ENCODE peak calls at places on chromosomes 3 and 15, in eight cellular contexts. B is ovary, Z is transverse colon, G is A549, H is sigmoid colon, O is stomach, T is GM12878, E is K562. N is an unnamed sample.

GRCh38 chr3:52498134-52499054 is 3.3 kb downstream of the STAB1 start:
- DNase-seq in B (no peak), T (no peak), H (peak; percentile 83), O (no peak), Z (peak; percentile 41), E (peak; percentile 35), G (no peak), N (no peak)

GRCh38 chr15:94322141-94322540 is 90.8 kb downstream of the MCTP2 start:
- DNase-seq in O (no peak), B (no peak), E (no peak), T (no peak), G (no peak), H (no peak), Z (no peak), N (no peak)

GRCh38 chr15:33700695-33701303 is 267.5 kb upstream of the CHRM5 start:
- DNase-seq in O (peak; percentile 65), B (peak; percentile 76), H (peak; percentile 72), T (peak; percentile 21), Z (peak; percentile 53), G (peak; percentile 58), E (peak; percentile 59), N (peak; percentile 58)

GRCh38 chr15:90513448-90513847 is 16.3 kb upstream of the CRTC3 start:
- DNase-seq in G (no peak), T (no peak), E (no peak), H (no peak), O (no peak), B (no peak), Z (no peak), N (no peak)

GRCh38 chr3:181920409-181920808 is 208.7 kb downstream of the SOX2 start:
- DNase-seq in Z (no peak), G (no peak), H (no peak), B (no peak), T (no peak), O (no peak), E (no peak), N (no peak)

GRCh38 chr3:127136706-127137105 is 56.2 kb upstream of the PRR23E start:
- DNase-seq in O (no peak), T (no peak), E (no peak), Z (no peak), B (no peak), H (peak; percentile 36), G (no peak), N (no peak)

GRCh38 chr3:38843898-38844297 is 27.9 kb upstream of the SCN10A start:
- DNase-seq in E (peak; percentile 27), T (no peak), B (no peak), G (no peak), H (no peak), O (no peak), Z (no peak), N (no peak)

GRCh38 chr3:101928890-101929289 is 79.6 kb downstream of the NFKBIZ start:
- DNase-seq in H (no peak), Z (no peak), E (no peak), B (no peak), T (no peak), O (no peak), G (no peak), N (no peak)

GRCh38 chr3:125207949-125208568 is 4.5 kb downstream of the SLC12A8 start:
- DNase-seq in Z (no peak), O (no peak), B (no peak), G (no peak), T (no peak), E (no peak), H (no peak), N (no peak)

GRCh38 chr3:136196064-136196400 is at the start of gene MSL2:
- DNase-seq in B (peak; percentile 87), H (no peak), Z (peak; percentile 79), O (no peak), E (no peak), T (no peak), G (no peak), N (no peak)

GRCh38 chr3:12810013-12810780 is 13.7 kb downstream of the CAND2 start:
- DNase-seq in T (peak; percentile 41), Z (peak; percentile 97), H (peak; percentile 98), O (peak; percentile 98), E (peak; percentile 99), G (peak; percentile 90), B (peak; percentile 98), N (peak; percentile 99)

GRCh38 chr15:67685008-67685599 is 140.2 kb upstream of the SKOR1 start:
- DNase-seq in H (no peak), T (no peak), B (no peak), E (peak; percentile 9), G (no peak), Z (no peak), O (no peak), N (no peak)

GRCh38 chr15:53713218-53713617 is 46.2 kb downstream of the WDR72 start:
- DNase-seq in G (no peak), Z (no peak), H (no peak), E (no peak), T (no peak), B (no peak), O (no peak), N (no peak)

GRCh38 chr3:126052196-126053058 is 31.5 kb downstream of the SLC41A3 start:
- DNase-seq in B (no peak), E (no peak), G (no peak), Z (no peak), H (no peak), T (no peak), O (no peak), N (no peak)

GRCh38 chr15:97140216-97140615 is 809.7 kb downstream of the NR2F2 start:
- DNase-seq in H (no peak), O (no peak), G (no peak), Z (no peak), B (no peak), T (no peak), E (no peak), N (no peak)

GRCh38 chr3:150410311-150411105 is 2.4 kb downstream of the TSC22D2 start:
- DNase-seq in H (peak; percentile 75), E (no peak), Z (peak; percentile 43), O (peak; percentile 46), G (no peak), B (peak; percentile 51), T (no peak), N (no peak)

GRCh38 chr3:148882288-148882687 is 17.2 kb downstream of the CPA3 start:
- DNase-seq in H (no peak), O (no peak), B (no peak), Z (no peak), G (no peak), E (no peak), T (no peak), N (no peak)

GRCh38 chr3:67083277-67083676 is 85.2 kb downstream of the KBTBD8 start:
- DNase-seq in G (no peak), H (no peak), O (no peak), E (no peak), Z (no peak), B (no peak), T (peak; percentile 7), N (no peak)

GRCh38 chr3:111751961-111752360 is 107.1 kb upstream of the PHLDB2 start:
- DNase-seq in G (no peak), O (no peak), B (no peak), T (no peak), Z (no peak), E (no peak), H (no peak), N (no peak)

GRCh38 chr3:183396662-183397391 is 31.6 kb downstream of the MCF2L2 start:
- DNase-seq in T (no peak), H (no peak), G (no peak), Z (no peak), O (no peak), B (no peak), E (no peak), N (no peak)

GRCh38 chr3:173983353-173983752 is 585.8 kb downstream of the NLGN1 start:
- DNase-seq in O (no peak), B (no peak), E (no peak), H (no peak), Z (no peak), G (no peak), T (no peak), N (no peak)

GRCh38 chr15:70111203-70112017 is 13.7 kb upstream of the TLE3 start:
- DNase-seq in E (peak; percentile 84), T (no peak), B (peak; percentile 84), O (peak; percentile 53), H (peak; percentile 91), G (peak; percentile 75), Z (peak; percentile 76), N (peak; percentile 83)

GRCh38 chr3:32447865-32448400 is 54.7 kb downstream of the CMTM6 start:
- DNase-seq in T (no peak), E (no peak), B (no peak), H (no peak), G (no peak), O (no peak), Z (no peak), N (no peak)

GRCh38 chr3:143234521-143234920 is 115.0 kb downstream of the CHST2 start:
- DNase-seq in B (no peak), O (no peak), H (no peak), E (no peak), T (no peak), Z (no peak), G (no peak), N (no peak)

GRCh38 chr15:31162721-31163510 is 61.4 kb upstream of the TRPM1 start:
- DNase-seq in G (no peak), O (no peak), E (no peak), H (no peak), T (no peak), B (no peak), Z (no peak), N (no peak)

GRCh38 chr3:8518138-8518537 is 16.5 kb downstream of the LMCD1 start:
- DNase-seq in O (no peak), B (no peak), Z (no peak), E (no peak), T (no peak), G (no peak), H (no peak), N (no peak)
- H3K4me1 ChIP-seq in O (peaks cover 6% of the 10 kb centered on the region), B (peaks cover 16% of the 10 kb centered on the region), Z (no peaks in the 10 kb centered on the region), E (no peaks in the 10 kb centered on the region), T (no peaks in the 10 kb centered on the region), G (peaks cover 14% of the 10 kb centered on the region), H (no peaks in the 10 kb centered on the region), N (no peaks in the 10 kb centered on the region)

DNA sequence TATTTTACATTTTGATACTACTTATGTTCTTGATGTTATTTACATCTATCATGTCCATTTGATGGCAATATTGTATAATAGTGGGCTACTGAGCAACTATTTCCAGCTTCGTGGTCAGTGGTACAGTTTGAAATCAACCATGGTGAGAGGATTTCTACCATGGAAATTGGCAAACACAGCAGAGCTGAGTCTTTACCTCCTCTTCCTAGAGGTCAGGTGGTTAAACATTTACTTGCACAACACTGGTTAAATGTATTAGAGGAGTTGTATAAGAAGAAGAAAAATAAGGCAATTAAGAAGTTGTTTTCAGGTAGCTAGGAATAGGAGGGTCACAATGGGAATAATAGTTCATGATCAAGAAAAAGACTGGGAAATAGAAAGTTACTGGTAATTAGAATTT is 7.2 kb upstream of the PPM1L start:
- DNase-seq in B (no peak), E (no peak), G (no peak), H (no peak), T (no peak), Z (no peak), O (no peak), N (no peak)
- TF ChIP-seq EP300 in B (no peak), E (no peak), G (no peak), H (no peak), T (no peak), Z (no peak), O (no peak), N (no peak)

GRCh38 chr15:74489518-74490338 is 28.8 kb upstream of the UBL7 start:
- DNase-seq in Z (peak; percentile 44), O (peak; percentile 46), H (no peak), G (peak; percentile 58), T (peak; percentile 53), B (peak; percentile 28), E (peak; percentile 84), N (no peak)
- TF ChIP-seq POLR2A in Z (no peak), O (no peak), H (no peak), G (no peak), T (peak; percentile 66), B (no peak), E (no peak), N (no peak)

GRCh38 chr3:30676424-30677346 is 70.3 kb downstream of the TGFBR2 start:
- DNase-seq in E (no peak), G (no peak), H (no peak), O (no peak), Z (no peak), T (no peak), B (no peak), N (no peak)
- H3K4me1 ChIP-seq in E (no peaks in the 10 kb centered on the region), G (peaks cover 11% of the 10 kb centered on the region), H (no peaks in the 10 kb centered on the region), O (peaks cover 70% of the 10 kb centered on the region), Z (peaks cover 6% of the 10 kb centered on the region), T (no peaks in the 10 kb centered on the region), B (peaks cover 15% of the 10 kb centered on the region), N (no peaks in the 10 kb centered on the region)

N was measured in tibial nerve.